ENCODE peak calls at places on chromosomes 2 and 18, in nine cellular contexts. One of them, this sample, is unnamed.

GRCh38 chr2:189370719-189371118 is 70.6 kb upstream of the WDR75 start:
- DNase-seq in mammary epithelial cell: peak; percentile 50
- DNase-seq in spleen: no peak
- DNase-seq in lower lobe of right lung: no peak
- DNase-seq in GM20000: no peak
- DNase-seq in cardiac fibroblast: peak; percentile 73
- DNase-seq in mucosa of descending colon: no peak
- DNase-seq in NB4: no peak
- DNase-seq in tibial nerve: no peak
- DNase-seq in this sample: no peak

GRCh38 chr2:82795446-82795845 is 1663.6 kb downstream of the SUCLG1 start:
- DNase-seq in mucosa of descending colon: no peak
- DNase-seq in NB4: no peak
- DNase-seq in spleen: no peak
- DNase-seq in mammary epithelial cell: peak; percentile 63
- DNase-seq in cardiac fibroblast: peak; percentile 83
- DNase-seq in GM20000: no peak
- DNase-seq in tibial nerve: no peak
- DNase-seq in lower lobe of right lung: no peak
- DNase-seq in this sample: no peak

GRCh38 chr2:88082781-88083180 is 15.2 kb downstream of the SMYD1 start:
- DNase-seq in mucosa of descending colon: no peak
- DNase-seq in lower lobe of right lung: no peak
- DNase-seq in spleen: no peak
- DNase-seq in cardiac fibroblast: no peak
- DNase-seq in mammary epithelial cell: peak; percentile 8
- DNase-seq in tibial nerve: no peak
- DNase-seq in NB4: no peak
- DNase-seq in GM20000: no peak
- DNase-seq in this sample: no peak

GRCh38 chr18:27411911-27412310 is 226.8 kb upstream of the CHST9 start:
- DNase-seq in mucosa of descending colon: no peak
- DNase-seq in cardiac fibroblast: no peak
- DNase-seq in NB4: no peak
- DNase-seq in GM20000: no peak
- DNase-seq in lower lobe of right lung: no peak
- DNase-seq in mammary epithelial cell: peak; percentile 60
- DNase-seq in spleen: no peak
- DNase-seq in tibial nerve: no peak
- DNase-seq in this sample: no peak

GRCh38 chr2:200319587-200320337 is 13.3 kb downstream of the SPATS2L start:
- DNase-seq in cardiac fibroblast: peak; percentile 75
- DNase-seq in tibial nerve: no peak
- DNase-seq in lower lobe of right lung: no peak
- DNase-seq in mucosa of descending colon: no peak
- DNase-seq in NB4: no peak
- DNase-seq in spleen: no peak
- DNase-seq in mammary epithelial cell: peak; percentile 51
- DNase-seq in GM20000: no peak
- DNase-seq in this sample: no peak

GRCh38 chr2:163878718-163879117 is 142.9 kb upstream of the FIGN start:
- DNase-seq in tibial nerve: no peak
- DNase-seq in GM20000: no peak
- DNase-seq in cardiac fibroblast: peak; percentile 28
- DNase-seq in lower lobe of right lung: no peak
- DNase-seq in spleen: no peak
- DNase-seq in mammary epithelial cell: peak; percentile 9
- DNase-seq in NB4: peak; percentile 59
- DNase-seq in mucosa of descending colon: no peak
- DNase-seq in this sample: no peak

GRCh38 chr18:67875057-67875456 is 358.5 kb upstream of the DSEL start:
- DNase-seq in mammary epithelial cell: no peak
- DNase-seq in spleen: no peak
- DNase-seq in cardiac fibroblast: no peak
- DNase-seq in tibial nerve: no peak
- DNase-seq in NB4: no peak
- DNase-seq in lower lobe of right lung: no peak
- DNase-seq in GM20000: no peak
- DNase-seq in mucosa of descending colon: no peak
- DNase-seq in this sample: no peak

GRCh38 chr2:1791670-1792069 is 47.4 kb upstream of the PXDN start:
- DNase-seq in GM20000: no peak
- DNase-seq in mammary epithelial cell: no peak
- DNase-seq in mucosa of descending colon: no peak
- DNase-seq in lower lobe of right lung: no peak
- DNase-seq in NB4: peak; percentile 61
- DNase-seq in cardiac fibroblast: no peak
- DNase-seq in tibial nerve: no peak
- DNase-seq in spleen: no peak
- DNase-seq in this sample: no peak

GRCh38 chr2:232809349-232810124 is 33.2 kb upstream of the KCNJ13 start:
- DNase-seq in tibial nerve: no peak
- DNase-seq in spleen: no peak
- DNase-seq in mammary epithelial cell: no peak
- DNase-seq in lower lobe of right lung: no peak
- DNase-seq in cardiac fibroblast: no peak
- DNase-seq in GM20000: no peak
- DNase-seq in mucosa of descending colon: no peak
- DNase-seq in NB4: peak; percentile 10
- DNase-seq in this sample: no peak
- TF ChIP-seq CTCF in tibial nerve: no peak
- TF ChIP-seq CTCF in spleen: no peak
- TF ChIP-seq CTCF in mammary epithelial cell: no peak
- TF ChIP-seq CTCF in lower lobe of right lung: no peak
- TF ChIP-seq CTCF in cardiac fibroblast: no peak
- TF ChIP-seq CTCF in GM20000: no peak
- TF ChIP-seq CTCF in mucosa of descending colon: no peak
- TF ChIP-seq CTCF in NB4: no peak
- TF ChIP-seq CTCF in this sample: peak; percentile 52

GRCh38 chr18:36341944-36342343 is 44.4 kb downstream of the FHOD3 start:
- DNase-seq in NB4: no peak
- DNase-seq in mammary epithelial cell: no peak
- DNase-seq in tibial nerve: no peak
- DNase-seq in cardiac fibroblast: no peak
- DNase-seq in mucosa of descending colon: no peak
- DNase-seq in GM20000: no peak
- DNase-seq in lower lobe of right lung: no peak
- DNase-seq in spleen: no peak
- DNase-seq in this sample: no peak
- TF ChIP-seq CTCF in NB4: no peak
- TF ChIP-seq CTCF in mammary epithelial cell: no peak
- TF ChIP-seq CTCF in tibial nerve: no peak
- TF ChIP-seq CTCF in cardiac fibroblast: no peak
- TF ChIP-seq CTCF in mucosa of descending colon: no peak
- TF ChIP-seq CTCF in GM20000: no peak
- TF ChIP-seq CTCF in lower lobe of right lung: no peak
- TF ChIP-seq CTCF in spleen: no peak
- TF ChIP-seq CTCF in this sample: no peak

GRCh38 chr18:48918660-48919415 is 31.9 kb downstream of the SMAD7 start:
- DNase-seq in cardiac fibroblast: no peak
- DNase-seq in tibial nerve: no peak
- DNase-seq in lower lobe of right lung: no peak
- DNase-seq in spleen: no peak
- DNase-seq in NB4: no peak
- DNase-seq in mucosa of descending colon: no peak
- DNase-seq in GM20000: no peak
- DNase-seq in mammary epithelial cell: no peak
- DNase-seq in this sample: peak; percentile 47
- TF ChIP-seq CTCF in cardiac fibroblast: no peak
- TF ChIP-seq CTCF in tibial nerve: no peak
- TF ChIP-seq CTCF in lower lobe of right lung: no peak
- TF ChIP-seq CTCF in spleen: no peak
- TF ChIP-seq CTCF in NB4: no peak
- TF ChIP-seq CTCF in mucosa of descending colon: no peak
- TF ChIP-seq CTCF in GM20000: no peak
- TF ChIP-seq CTCF in mammary epithelial cell: no peak
- TF ChIP-seq CTCF in this sample: peak; percentile 14

GRCh38 chr2:207458582-207458981 is 71.2 kb upstream of the CREB1 start:
- DNase-seq in cardiac fibroblast: no peak
- DNase-seq in lower lobe of right lung: no peak
- DNase-seq in mucosa of descending colon: no peak
- DNase-seq in GM20000: no peak
- DNase-seq in tibial nerve: no peak
- DNase-seq in spleen: no peak
- DNase-seq in NB4: no peak
- DNase-seq in mammary epithelial cell: no peak
- DNase-seq in this sample: no peak
- TF ChIP-seq CTCF in cardiac fibroblast: no peak
- TF ChIP-seq CTCF in lower lobe of right lung: no peak
- TF ChIP-seq CTCF in mucosa of descending colon: no peak
- TF ChIP-seq CTCF in GM20000: no peak
- TF ChIP-seq CTCF in tibial nerve: no peak
- TF ChIP-seq CTCF in spleen: no peak
- TF ChIP-seq CTCF in NB4: no peak
- TF ChIP-seq CTCF in mammary epithelial cell: peak; percentile 18
- TF ChIP-seq CTCF in this sample: peak; percentile 41

GRCh38 chr2:210072493-210072892 is 70.1 kb downstream of the RPE start:
- DNase-seq in GM20000: no peak
- DNase-seq in spleen: no peak
- DNase-seq in cardiac fibroblast: no peak
- DNase-seq in mucosa of descending colon: no peak
- DNase-seq in NB4: no peak
- DNase-seq in mammary epithelial cell: no peak
- DNase-seq in tibial nerve: no peak
- DNase-seq in lower lobe of right lung: no peak
- DNase-seq in this sample: no peak

DNA sequence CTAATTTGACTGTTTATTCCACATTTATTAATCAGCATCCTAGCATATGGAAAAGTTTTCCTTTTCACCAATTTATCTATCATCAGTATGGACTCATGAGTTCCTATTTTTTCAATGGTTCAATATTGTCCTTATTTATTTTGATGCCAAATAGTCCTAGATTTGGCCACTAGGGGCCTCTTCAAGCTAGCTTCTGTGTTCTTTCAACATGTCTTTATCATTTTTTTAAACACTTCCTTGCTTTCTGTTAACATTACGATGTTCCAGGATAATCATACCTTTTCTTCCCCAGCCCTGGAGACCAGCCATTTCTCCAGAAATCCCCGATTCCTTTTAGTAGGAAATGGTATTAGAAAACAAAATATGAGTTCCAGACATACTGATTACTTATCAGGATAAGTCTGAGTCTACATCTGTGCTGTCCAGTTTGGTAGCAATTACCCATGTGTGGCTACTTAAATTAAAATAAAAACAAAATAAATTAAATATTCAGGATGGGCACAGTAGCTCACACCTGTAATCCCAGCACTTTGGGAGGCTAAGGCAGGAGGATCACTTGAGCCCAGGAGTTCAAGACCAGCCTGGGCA is 70.6 kb downstream of the RPE start:
- DNase-seq in mucosa of descending colon: no peak
- DNase-seq in GM20000: peak; percentile 22
- DNase-seq in NB4: peak; percentile 60
- DNase-seq in tibial nerve: no peak
- DNase-seq in lower lobe of right lung: no peak
- DNase-seq in cardiac fibroblast: peak; percentile 71
- DNase-seq in spleen: no peak
- DNase-seq in mammary epithelial cell: peak; percentile 39
- DNase-seq in this sample: no peak
- TF ChIP-seq CTCF in mucosa of descending colon: no peak
- TF ChIP-seq CTCF in GM20000: peak; percentile 37
- TF ChIP-seq CTCF in NB4: peak; percentile 56
- TF ChIP-seq CTCF in tibial nerve: peak; percentile 43
- TF ChIP-seq CTCF in lower lobe of right lung: peak; percentile 42
- TF ChIP-seq CTCF in cardiac fibroblast: peak; percentile 73
- TF ChIP-seq CTCF in spleen: no peak
- TF ChIP-seq CTCF in mammary epithelial cell: peak; percentile 70
- TF ChIP-seq CTCF in this sample: peak; percentile 86

DNA sequence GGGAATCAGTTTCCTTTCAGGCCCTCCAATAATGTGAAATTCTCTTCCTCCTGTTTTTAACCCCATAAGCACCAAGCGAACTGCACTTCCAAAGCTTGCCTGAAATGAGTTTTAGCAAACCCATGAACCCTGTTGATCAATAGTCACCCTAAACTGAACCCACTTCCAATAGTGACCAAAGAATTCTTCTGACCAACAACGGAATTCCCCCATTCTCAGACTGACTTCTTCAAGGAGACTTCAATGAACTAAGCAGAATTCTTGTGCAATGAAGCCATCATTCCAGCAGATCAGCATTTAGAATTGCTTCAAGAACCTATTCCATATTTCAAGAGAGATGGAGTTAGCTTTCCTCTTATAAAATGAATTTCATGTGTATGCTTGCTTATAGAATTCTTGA is 176.9 kb upstream of the FN1 start:
- DNase-seq in GM20000: no peak
- DNase-seq in tibial nerve: no peak
- DNase-seq in mucosa of descending colon: no peak
- DNase-seq in lower lobe of right lung: no peak
- DNase-seq in spleen: no peak
- DNase-seq in NB4: no peak
- DNase-seq in cardiac fibroblast: peak; percentile 48
- DNase-seq in mammary epithelial cell: peak; percentile 61
- DNase-seq in this sample: no peak
- TF ChIP-seq CTCF in GM20000: no peak
- TF ChIP-seq CTCF in tibial nerve: no peak
- TF ChIP-seq CTCF in mucosa of descending colon: no peak
- TF ChIP-seq CTCF in lower lobe of right lung: no peak
- TF ChIP-seq CTCF in spleen: no peak
- TF ChIP-seq CTCF in NB4: no peak
- TF ChIP-seq CTCF in cardiac fibroblast: no peak
- TF ChIP-seq CTCF in mammary epithelial cell: no peak
- TF ChIP-seq CTCF in this sample: no peak